ENCODE peak calls at places on chromosomes 12 and 14, in nine cellular contexts. J, A, F, K, I, Y, X, U and H are unnamed samples. For H3K4me1, the result is how much of the 10 kb centered on the place peaks cover.

GRCh38 chr12:106892075-106892474 is 63.6 kb upstream of the TMEM263 start:
- DNase-seq in X (no peak), K (no peak), U (no peak), Y (no peak), F (no peak), I (no peak), A (no peak), J (peak), H (peak)

GRCh38 chr12:109504068-109504467 is 26.6 kb downstream of the UBE3B start:
- DNase-seq in K (no peak), J (no peak), X (no peak), F (no peak), A (no peak), U (no peak), Y (no peak), I (no peak), H (no peak)

GRCh38 chr14:95113476-95113875 is 43.9 kb downstream of the DICER1 start:
- DNase-seq in J (no peak), U (no peak), Y (no peak), F (no peak), I (no peak), A (no peak), X (no peak), K (no peak), H (no peak)

GRCh38 chr12:54021432-54022013 is 6.7 kb upstream of the HOXC6 start:
- DNase-seq in A (no peak), I (peak), J (no peak), F (no peak), U (no peak), X (no peak), K (no peak), Y (no peak), H (no peak)

GRCh38 chr12:95995238-95996031 is 709 bp downstream of the HAL start:
- DNase-seq in K (peak), I (no peak), Y (no peak), A (no peak), F (no peak), U (peak), J (no peak), X (no peak), H (no peak)

GRCh38 chr12:109885616-109886015 is 5.3 kb upstream of the GLTP start:
- DNase-seq in A (no peak), I (no peak), F (no peak), U (no peak), K (no peak), X (no peak), Y (no peak), J (no peak), H (no peak)

GRCh38 chr12:67430708-67431335 is 161.7 kb downstream of the CAND1 start:
- DNase-seq in X (peak), U (no peak), A (no peak), Y (no peak), I (peak), J (no peak), K (no peak), F (peak), H (no peak)

GRCh38 chr14:105065280-105066228 is at the start of gene GPR132:
- DNase-seq in F (peak), J (peak), I (peak), U (peak), K (peak), X (no peak), Y (no peak), A (peak), H (peak)

GRCh38 chr12:46702581-46703344 is 123.0 kb downstream of the SLC38A4 start:
- DNase-seq in U (peak), A (no peak), K (no peak), F (no peak), X (peak), J (no peak), I (no peak), Y (peak), H (peak)

GRCh38 chr12:63420206-63420644 is 248.1 kb downstream of the DPY19L2 start:
- DNase-seq in U (peak), I (no peak), J (peak), A (no peak), K (no peak), X (no peak), F (peak), Y (peak), H (no peak)

GRCh38 chr14:59150990-59151389 is 37.5 kb upstream of the DAAM1 start:
- DNase-seq in K (no peak), X (no peak), A (no peak), U (no peak), J (no peak), F (no peak), Y (no peak), I (no peak), H (no peak)

GRCh38 chr14:42322486-42323284 is 716.0 kb downstream of the LRFN5 start:
- DNase-seq in U (no peak), X (no peak), Y (no peak), A (no peak), K (no peak), F (no peak), J (no peak), I (no peak), H (no peak)

GRCh38 chr14:105416671-105417070 is 3.0 kb upstream of the MTA1 start:
- DNase-seq in U (no peak), J (no peak), X (no peak), Y (no peak), I (no peak), F (no peak), A (no peak), K (no peak), H (no peak)

GRCh38 chr14:58501214-58501816 is 73.8 kb downstream of the KIAA0586 start:
- DNase-seq in F (peak), Y (peak), J (peak), U (peak), K (no peak), X (no peak), A (no peak), I (no peak), H (peak)

GRCh38 chr12:5088586-5089264 is 45.0 kb downstream of the KCNA5 start:
- DNase-seq in I (no peak), U (peak), K (no peak), A (no peak), J (no peak), F (no peak), X (no peak), Y (no peak), H (no peak)

GRCh38 chr14:51521764-51522163 is 129.9 kb upstream of the FRMD6 start:
- DNase-seq in I (no peak), Y (no peak), U (peak), X (no peak), A (no peak), F (no peak), J (peak), K (no peak), H (no peak)

GRCh38 chr12:30457621-30458289 is 237.9 kb downstream of the IPO8 start:
- DNase-seq in K (no peak), U (peak), Y (no peak), A (no peak), X (no peak), J (no peak), I (no peak), F (peak), H (no peak)

GRCh38 chr12:91577586-91578539 is 395.2 kb upstream of the DCN start:
- DNase-seq in I (no peak), K (no peak), X (no peak), U (peak), F (peak), A (no peak), Y (no peak), J (peak), H (no peak)

GRCh38 chr12:47942327-47943230 is 20.8 kb upstream of the TMEM106C start:
- DNase-seq in U (no peak), J (no peak), X (no peak), A (peak), I (peak), K (no peak), F (no peak), Y (no peak), H (no peak)

GRCh38 chr14:72906316-72906715 is 12.4 kb upstream of the DPF3 start:
- DNase-seq in Y (no peak), I (no peak), J (no peak), A (no peak), K (no peak), U (peak), X (no peak), F (no peak), H (no peak)

GRCh38 chr14:23571701-23572523 is 4.3 kb upstream of the AP1G2 start:
- DNase-seq in K (no peak), U (no peak), Y (no peak), F (no peak), J (no peak), A (no peak), X (no peak), I (no peak), H (no peak)

GRCh38 chr12:109645194-109645593 is 68.4 kb upstream of the FAM222A start:
- DNase-seq in J (no peak), F (no peak), U (no peak), I (no peak), Y (no peak), K (no peak), X (no peak), A (no peak), H (no peak)

GRCh38 chr12:14937689-14938088 is 648 bp downstream of the ERP27 start:
- DNase-seq in F (no peak), I (no peak), Y (no peak), J (peak), A (no peak), U (no peak), X (no peak), K (no peak), H (no peak)

GRCh38 chr14:105390849-105391500 is 7.4 kb upstream of the TEX22 start:
- DNase-seq in K (no peak), Y (no peak), I (no peak), X (no peak), J (no peak), F (no peak), A (no peak), U (no peak), H (no peak)

GRCh38 chr12:111428728-111429175 is 23.0 kb downstream of the SH2B3 start:
- DNase-seq in I (peak), K (peak), A (no peak), Y (no peak), U (no peak), F (no peak), J (no peak), X (no peak), H (peak)
- H3K4me1 ChIP-seq in I (under half), K (half or more), A (half or more), Y (under half), U (under half), F (under half), J (under half), X (under half), H (half or more)

DNA sequence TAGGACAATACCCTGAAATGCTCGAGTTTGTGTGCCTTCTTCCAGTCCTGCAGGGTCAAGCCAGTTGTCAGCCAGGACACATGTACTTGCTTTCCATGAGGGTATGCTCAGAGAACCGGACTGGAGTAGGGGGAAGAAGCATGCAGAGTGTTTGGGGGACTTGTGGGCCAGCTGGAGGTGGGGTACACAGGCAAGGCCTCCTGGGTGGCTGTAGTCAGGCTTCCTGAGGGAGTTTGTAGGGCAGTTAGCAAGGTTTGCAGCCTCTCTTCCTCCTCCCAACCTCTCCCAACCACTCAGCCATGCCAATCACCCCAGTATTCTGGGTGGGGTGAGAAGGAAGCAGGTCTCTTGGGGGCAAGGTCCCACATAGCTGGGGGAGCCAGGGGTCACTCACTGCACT is 47.0 kb upstream of the RHOJ start:
- DNase-seq in K (no peak), X (no peak), Y (no peak), J (no peak), A (no peak), F (no peak), U (no peak), I (no peak), H (no peak)
- H3K4me1 ChIP-seq in K (under half), X (under half), Y (under half), J (under half), A (under half), F (under half), U (under half), I (under half), H (under half)

DNA sequence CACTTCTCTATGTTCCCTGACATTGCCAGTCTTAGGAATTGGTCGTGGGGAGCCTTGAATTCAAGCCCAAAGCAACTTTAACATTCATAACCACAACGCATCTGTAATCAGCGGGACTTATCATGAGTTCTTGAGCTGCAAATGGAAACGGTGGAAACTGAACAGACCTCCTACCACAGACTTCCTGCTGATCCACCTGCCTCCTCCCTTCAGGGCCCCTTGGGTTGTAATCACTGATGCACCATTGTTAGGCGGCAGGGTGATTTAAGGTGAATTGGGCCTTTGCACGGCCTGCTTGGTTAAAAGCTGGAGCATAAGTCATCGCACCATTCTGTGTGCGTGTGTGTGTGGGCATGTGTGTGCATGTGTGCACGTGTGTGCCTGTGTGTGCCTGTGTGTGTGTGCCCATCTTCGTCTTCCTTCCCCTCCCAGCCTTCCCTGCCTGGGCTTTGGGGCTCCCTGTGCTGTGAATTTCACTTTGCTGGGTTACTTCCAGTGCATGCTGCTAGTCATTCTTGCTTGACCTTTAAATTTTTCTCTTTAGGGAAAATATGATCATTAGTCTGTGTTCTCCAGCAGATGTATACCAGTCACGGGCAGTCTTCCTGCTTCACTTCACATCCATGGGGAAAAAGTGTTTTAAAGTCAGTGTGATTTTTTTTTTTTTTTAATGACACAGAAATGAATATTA is 29.0 kb downstream of the CHST11 start:
- DNase-seq in F (no peak), J (no peak), U (no peak), Y (no peak), X (no peak), I (no peak), K (no peak), A (peak), H (no peak)
- H3K4me1 ChIP-seq in F (under half), J (under half), U (under half), Y (under half), X (under half), I (under half), K (under half), A (half or more), H (under half)

GRCh38 chr14:89451229-89451628 is 34.2 kb upstream of the FOXN3 start:
- DNase-seq in X (no peak), K (no peak), F (no peak), Y (no peak), A (no peak), U (no peak), I (no peak), J (no peak), H (no peak)
- H3K4me1 ChIP-seq in X (under half), K (under half), F (under half), Y (under half), A (under half), U (under half), I (under half), J (under half), H (under half)

GRCh38 chr12:52147367-52147972 is 44.3 kb downstream of the KRT80 start:
- DNase-seq in F (no peak), Y (no peak), A (no peak), K (peak), X (peak), U (peak), I (peak), J (no peak), H (peak)
- H3K4me1 ChIP-seq in F (under half), Y (under half), A (under half), K (half or more), X (under half), U (under half), I (under half), J (under half), H (half or more)

GRCh38 chr12:94832105-94832504 is 171.4 kb downstream of the NDUFA12 start:
- DNase-seq in F (no peak), A (no peak), I (no peak), X (no peak), K (no peak), Y (no peak), J (no peak), U (no peak), H (no peak)
- H3K4me1 ChIP-seq in F (under half), A (under half), I (under half), X (under half), K (under half), Y (under half), J (under half), U (under half), H (under half)

DNA sequence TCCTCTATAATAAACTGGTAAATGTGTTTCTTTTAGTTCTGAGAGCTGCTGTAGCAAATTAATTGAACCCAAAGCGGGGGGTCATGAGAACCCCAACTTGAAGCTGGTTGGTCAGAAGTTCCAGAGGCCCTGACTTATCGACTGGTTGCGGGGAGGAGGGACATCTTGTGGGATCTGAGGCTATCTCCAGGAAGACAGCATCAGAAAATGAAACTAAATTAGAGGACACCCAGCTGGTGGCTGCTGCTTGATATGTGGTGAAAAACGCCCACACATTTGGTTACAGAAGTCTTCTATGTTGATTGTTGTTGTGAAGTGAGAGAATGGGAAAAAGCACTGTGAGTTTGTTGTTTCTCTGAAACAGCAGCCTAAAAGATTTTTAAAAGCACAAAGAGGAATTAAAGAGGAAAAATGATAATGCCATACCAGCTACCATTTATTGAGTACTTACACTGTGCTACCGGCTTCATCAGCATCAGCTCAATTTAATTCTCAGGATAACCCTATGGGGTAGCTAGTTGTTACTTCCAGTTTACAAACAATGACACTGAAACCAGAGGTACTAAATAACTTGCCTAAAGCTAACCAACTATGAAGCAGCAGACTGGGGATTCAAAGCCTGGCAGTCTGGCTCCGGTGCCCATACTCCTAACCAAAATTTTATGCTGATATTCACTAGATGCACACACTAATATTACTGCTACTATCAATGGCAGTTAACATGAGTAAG is 24.3 kb downstream of the DDX24 start:
- DNase-seq in J (peak), U (peak), I (no peak), K (no peak), F (no peak), Y (no peak), A (no peak), X (no peak), H (no peak)
- H3K4me1 ChIP-seq in J (under half), U (under half), I (under half), K (under half), F (under half), Y (under half), A (under half), X (under half), H (under half)

GRCh38 chr12:116534341-116535121 is 24.6 kb upstream of the MAP1LC3B2 start:
- DNase-seq in J (no peak), U (peak), I (no peak), A (no peak), X (peak), F (no peak), K (no peak), Y (no peak), H (peak)
- H3K4me1 ChIP-seq in J (under half), U (under half), I (under half), A (under half), X (under half), F (under half), K (under half), Y (under half), H (under half)

GRCh38 chr12:52246720-52247621 is 13.9 kb downstream of the KRT7 start:
- DNase-seq in J (no peak), U (peak), A (no peak), K (no peak), X (no peak), F (no peak), Y (no peak), I (peak), H (no peak)
- H3K4me1 ChIP-seq in J (under half), U (under half), A (under half), K (under half), X (under half), F (under half), Y (under half), I (under half), H (under half)